ENCODE peak calls at places on chromosomes 6 and 20, in six cellular contexts. One of them, this sample, is unnamed.

GRCh38 chr6:164401871-164402270 is 907.5 kb downstream of the C6orf118 start:
- DNase-seq in GM12891: no peak
- DNase-seq in sigmoid colon: no peak
- DNase-seq in SK-N-SH: no peak
- DNase-seq in stomach: no peak
- DNase-seq in HCT116: no peak
- DNase-seq in this sample: no peak

GRCh38 chr6:14026831-14027539 is 90.6 kb upstream of the CD83 start:
- DNase-seq in GM12891: no peak
- DNase-seq in HCT116: no peak
- DNase-seq in sigmoid colon: no peak
- DNase-seq in stomach: no peak
- DNase-seq in SK-N-SH: no peak
- DNase-seq in this sample: no peak

GRCh38 chr6:34142599-34142998 is 3.3 kb downstream of the GRM4 start:
- DNase-seq in GM12891: no peak
- DNase-seq in sigmoid colon: no peak
- DNase-seq in HCT116: no peak
- DNase-seq in stomach: no peak
- DNase-seq in SK-N-SH: no peak
- DNase-seq in this sample: no peak

GRCh38 chr6:112571486-112571885 is 224.4 kb downstream of the RFPL4B start:
- DNase-seq in stomach: peak
- DNase-seq in sigmoid colon: peak
- DNase-seq in GM12891: no peak
- DNase-seq in SK-N-SH: no peak
- DNase-seq in HCT116: no peak
- DNase-seq in this sample: peak

GRCh38 chr6:25991785-25992412 is 29.3 kb downstream of the TRIM38 start:
- DNase-seq in GM12891: peak
- DNase-seq in stomach: peak
- DNase-seq in SK-N-SH: peak
- DNase-seq in HCT116: no peak
- DNase-seq in sigmoid colon: peak
- DNase-seq in this sample: peak

GRCh38 chr6:2744206-2744771 is 6.4 kb downstream of the MYLK4 start:
- DNase-seq in sigmoid colon: no peak
- DNase-seq in HCT116: no peak
- DNase-seq in GM12891: no peak
- DNase-seq in SK-N-SH: peak
- DNase-seq in stomach: peak
- DNase-seq in this sample: no peak

GRCh38 chr6:170152989-170153388 is 137.9 kb downstream of the DLL1 start:
- DNase-seq in sigmoid colon: no peak
- DNase-seq in stomach: peak
- DNase-seq in GM12891: no peak
- DNase-seq in SK-N-SH: no peak
- DNase-seq in HCT116: peak
- DNase-seq in this sample: peak

GRCh38 chr6:32213649-32214048 is 10.2 kb downstream of the NOTCH4 start:
- DNase-seq in stomach: no peak
- DNase-seq in SK-N-SH: no peak
- DNase-seq in GM12891: no peak
- DNase-seq in HCT116: no peak
- DNase-seq in sigmoid colon: peak
- DNase-seq in this sample: no peak

GRCh38 chr6:44737349-44737748 is 349.8 kb downstream of the CDC5L start:
- DNase-seq in SK-N-SH: no peak
- DNase-seq in sigmoid colon: no peak
- DNase-seq in GM12891: no peak
- DNase-seq in HCT116: no peak
- DNase-seq in stomach: no peak
- DNase-seq in this sample: no peak

DNA sequence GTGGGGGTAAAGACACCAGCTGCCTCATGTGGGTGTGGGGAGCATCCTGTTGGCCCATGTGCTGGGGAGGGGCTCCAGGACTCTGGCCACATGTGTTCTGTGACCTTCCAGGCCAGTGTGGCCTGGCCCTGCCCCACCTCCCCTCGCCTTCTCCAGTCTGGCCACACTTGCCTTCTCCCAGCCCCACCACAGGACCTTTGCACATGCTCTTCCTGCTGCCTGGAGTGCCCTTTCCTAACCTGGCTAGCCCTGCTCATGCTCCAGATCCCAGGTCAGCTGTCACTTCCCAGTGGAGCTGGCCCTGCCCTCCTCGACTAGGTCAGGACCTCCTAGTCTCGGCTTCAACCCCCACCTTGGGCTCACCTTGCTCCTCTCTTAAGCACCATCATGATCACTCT is 183.8 kb downstream of the CDH4 start:
- DNase-seq in HCT116: no peak
- DNase-seq in SK-N-SH: no peak
- DNase-seq in GM12891: no peak
- DNase-seq in sigmoid colon: no peak
- DNase-seq in stomach: no peak
- DNase-seq in this sample: no peak
- TF ChIP-seq POLR2AphosphoS5 in HCT116: no peak
- TF ChIP-seq POLR2AphosphoS5 in SK-N-SH: no peak
- TF ChIP-seq POLR2AphosphoS5 in GM12891: no peak
- TF ChIP-seq POLR2AphosphoS5 in sigmoid colon: no peak
- TF ChIP-seq POLR2AphosphoS5 in stomach: no peak
- TF ChIP-seq POLR2AphosphoS5 in this sample: no peak

GRCh38 chr6:9316831-9317230 is 881.5 kb upstream of the SLC35B3 start:
- DNase-seq in stomach: no peak
- DNase-seq in GM12891: no peak
- DNase-seq in sigmoid colon: no peak
- DNase-seq in HCT116: no peak
- DNase-seq in SK-N-SH: no peak
- DNase-seq in this sample: no peak
- TF ChIP-seq POLR2AphosphoS5 in stomach: no peak
- TF ChIP-seq POLR2AphosphoS5 in GM12891: no peak
- TF ChIP-seq POLR2AphosphoS5 in sigmoid colon: no peak
- TF ChIP-seq POLR2AphosphoS5 in HCT116: no peak
- TF ChIP-seq POLR2AphosphoS5 in SK-N-SH: no peak
- TF ChIP-seq POLR2AphosphoS5 in this sample: no peak

DNA sequence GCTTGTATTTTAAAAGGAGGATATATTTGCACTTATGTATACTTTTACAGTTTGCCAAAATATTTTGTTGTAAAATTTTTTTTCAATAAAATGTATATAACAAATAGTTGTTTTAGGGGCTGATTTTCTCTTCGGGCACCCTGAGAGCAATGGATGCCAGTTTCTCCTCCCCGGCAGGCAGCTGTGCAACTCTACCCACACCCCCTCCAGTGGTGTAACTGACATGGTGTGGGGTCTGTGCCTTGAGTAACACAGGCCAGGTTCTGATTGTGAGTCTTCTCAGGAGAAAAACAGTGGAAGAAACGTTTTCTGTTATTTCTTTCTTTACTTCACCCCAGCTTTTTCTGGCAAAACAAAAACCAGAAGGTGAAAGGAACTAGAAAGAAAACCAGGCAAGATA is 6.1 kb downstream of the FOXF2 start:
- DNase-seq in HCT116: no peak
- DNase-seq in stomach: no peak
- DNase-seq in GM12891: no peak
- DNase-seq in SK-N-SH: no peak
- DNase-seq in sigmoid colon: no peak
- DNase-seq in this sample: no peak
- TF ChIP-seq POLR2AphosphoS5 in HCT116: no peak
- TF ChIP-seq POLR2AphosphoS5 in stomach: no peak
- TF ChIP-seq POLR2AphosphoS5 in GM12891: no peak
- TF ChIP-seq POLR2AphosphoS5 in SK-N-SH: no peak
- TF ChIP-seq POLR2AphosphoS5 in sigmoid colon: no peak
- TF ChIP-seq POLR2AphosphoS5 in this sample: no peak

GRCh38 chr6:158628542-158628941 is 16.0 kb downstream of the DYNLT1 start:
- DNase-seq in SK-N-SH: no peak
- DNase-seq in GM12891: no peak
- DNase-seq in stomach: peak
- DNase-seq in HCT116: no peak
- DNase-seq in sigmoid colon: no peak
- DNase-seq in this sample: no peak

GRCh38 chr6:158629376-158630221 is 14.9 kb downstream of the DYNLT1 start:
- DNase-seq in GM12891: no peak
- DNase-seq in HCT116: no peak
- DNase-seq in sigmoid colon: no peak
- DNase-seq in stomach: peak
- DNase-seq in SK-N-SH: no peak
- DNase-seq in this sample: no peak

GRCh38 chr6:158633127-158633526 is 11.4 kb downstream of the DYNLT1 start:
- DNase-seq in HCT116: no peak
- DNase-seq in SK-N-SH: no peak
- DNase-seq in GM12891: no peak
- DNase-seq in sigmoid colon: no peak
- DNase-seq in stomach: peak
- DNase-seq in this sample: no peak

GRCh38 chr6:158631678-158632537 is 12.6 kb downstream of the DYNLT1 start:
- DNase-seq in GM12891: no peak
- DNase-seq in stomach: peak
- DNase-seq in sigmoid colon: peak
- DNase-seq in HCT116: peak
- DNase-seq in SK-N-SH: no peak
- DNase-seq in this sample: peak

DNA sequence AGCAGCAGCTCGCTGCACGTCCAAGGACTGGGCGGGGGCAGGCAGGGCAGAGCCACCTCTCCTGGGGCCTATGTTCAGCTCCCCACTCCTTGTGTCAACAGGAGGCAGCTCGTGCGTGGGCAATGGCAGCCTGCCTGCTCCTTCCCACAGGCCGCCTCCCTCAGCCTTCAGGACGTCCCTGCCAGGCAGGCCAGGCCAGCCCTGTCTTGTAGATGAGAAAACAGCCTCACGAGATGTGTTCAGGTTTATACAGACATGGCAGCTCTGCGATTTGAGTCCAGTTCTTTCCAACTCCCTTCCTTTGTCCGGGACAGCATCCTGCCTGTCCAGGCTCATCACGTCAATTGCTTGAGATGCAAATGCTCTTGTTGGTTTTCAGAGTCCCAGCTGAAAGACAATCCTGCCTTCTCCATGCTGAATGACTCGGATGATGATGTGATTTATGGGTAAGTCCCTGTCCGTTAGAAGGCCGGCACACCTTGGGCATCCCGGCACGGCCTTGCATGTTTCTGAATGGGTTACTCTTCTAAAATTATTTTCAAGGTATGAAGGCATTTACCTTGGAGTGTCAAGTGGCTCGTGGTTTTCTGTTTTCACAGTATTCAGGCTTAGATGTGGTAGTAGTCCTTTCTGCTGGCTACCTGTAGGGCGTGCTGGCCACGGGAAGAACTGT is 13.5 kb downstream of the DYNLT1 start:
- DNase-seq in sigmoid colon: peak
- DNase-seq in GM12891: no peak
- DNase-seq in SK-N-SH: no peak
- DNase-seq in stomach: peak
- DNase-seq in HCT116: no peak
- DNase-seq in this sample: peak
- TF ChIP-seq POLR2AphosphoS5 in sigmoid colon: no peak
- TF ChIP-seq POLR2AphosphoS5 in GM12891: no peak
- TF ChIP-seq POLR2AphosphoS5 in SK-N-SH: no peak
- TF ChIP-seq POLR2AphosphoS5 in stomach: no peak
- TF ChIP-seq POLR2AphosphoS5 in HCT116: no peak
- TF ChIP-seq POLR2AphosphoS5 in this sample: peak

DNA sequence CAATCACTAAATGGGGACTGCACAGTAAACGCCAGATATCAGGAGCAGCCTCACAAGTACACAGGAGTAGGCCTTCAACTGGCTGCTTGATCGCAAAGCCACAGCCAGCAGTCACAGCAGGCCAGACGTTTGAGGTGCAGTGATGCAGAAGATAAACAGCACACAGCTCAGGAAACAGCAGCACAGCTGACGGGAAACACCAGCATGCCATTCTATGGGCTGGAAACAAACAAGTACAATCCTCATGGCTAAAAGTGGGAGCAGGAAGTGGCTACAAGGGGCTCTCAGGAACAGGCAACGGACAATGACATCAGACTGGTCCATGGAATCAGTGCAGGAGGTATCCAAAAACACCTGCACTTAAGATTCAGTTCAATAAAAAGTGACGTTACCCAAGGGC is 111.0 kb downstream of the DTNBP1 start:
- DNase-seq in stomach: no peak
- DNase-seq in sigmoid colon: no peak
- DNase-seq in GM12891: no peak
- DNase-seq in SK-N-SH: peak
- DNase-seq in HCT116: no peak
- DNase-seq in this sample: no peak
- TF ChIP-seq POLR2AphosphoS5 in stomach: no peak
- TF ChIP-seq POLR2AphosphoS5 in sigmoid colon: no peak
- TF ChIP-seq POLR2AphosphoS5 in GM12891: no peak
- TF ChIP-seq POLR2AphosphoS5 in SK-N-SH: no peak
- TF ChIP-seq POLR2AphosphoS5 in HCT116: no peak
- TF ChIP-seq POLR2AphosphoS5 in this sample: peak

GRCh38 chr6:168554472-168554871 is 113.5 kb downstream of the SMOC2 start:
- DNase-seq in HCT116: no peak
- DNase-seq in SK-N-SH: no peak
- DNase-seq in GM12891: no peak
- DNase-seq in stomach: no peak
- DNase-seq in sigmoid colon: no peak
- DNase-seq in this sample: no peak
- TF ChIP-seq POLR2AphosphoS5 in HCT116: no peak
- TF ChIP-seq POLR2AphosphoS5 in SK-N-SH: no peak
- TF ChIP-seq POLR2AphosphoS5 in GM12891: no peak
- TF ChIP-seq POLR2AphosphoS5 in stomach: no peak
- TF ChIP-seq POLR2AphosphoS5 in sigmoid colon: no peak
- TF ChIP-seq POLR2AphosphoS5 in this sample: no peak

This sample was measured in transverse colon.